ENCODE peak calls at places on chromosomes 5 and 9, in four cellular contexts. One of them, this sample, is unnamed.

GRCh38 chr9:124873664-124874063 is 11.7 kb downstream of the ARPC5L start:
- DNase-seq in K562: no peak
- DNase-seq in H1: no peak
- DNase-seq in GM12878: no peak
- DNase-seq in this sample: no peak

GRCh38 chr9:93467062-93467416 is 13.7 kb upstream of the FAM120AOS start:
- DNase-seq in K562: peak; percentile 29
- DNase-seq in H1: no peak
- DNase-seq in GM12878: no peak
- DNase-seq in this sample: no peak

GRCh38 chr5:53246042-53246836 is 136.7 kb upstream of the MOCS2 start:
- DNase-seq in K562: peak; percentile 32
- DNase-seq in H1: no peak
- DNase-seq in GM12878: no peak
- DNase-seq in this sample: no peak

GRCh38 chr5:26948921-26949320 is 89.5 kb downstream of the CDH9 start:
- DNase-seq in K562: no peak
- DNase-seq in H1: no peak
- DNase-seq in GM12878: no peak
- DNase-seq in this sample: no peak

GRCh38 chr9:93064392-93065124 is 6.1 kb downstream of the SUSD3 start:
- DNase-seq in K562: peak; percentile 36
- DNase-seq in H1: no peak
- DNase-seq in GM12878: peak; percentile 94
- DNase-seq in this sample: no peak

GRCh38 chr5:132663771-132664695 is 6.1 kb downstream of the IL13 start:
- DNase-seq in K562: peak; percentile 55
- DNase-seq in H1: no peak
- DNase-seq in GM12878: peak; percentile 95
- DNase-seq in this sample: no peak

GRCh38 chr5:150122158-150122510 is 33.5 kb downstream of the PDGFRB start:
- DNase-seq in K562: peak; percentile 72
- DNase-seq in H1: no peak
- DNase-seq in GM12878: no peak
- DNase-seq in this sample: no peak

GRCh38 chr9:16484178-16484577 is 386.3 kb downstream of the BNC2 start:
- DNase-seq in K562: no peak
- DNase-seq in H1: no peak
- DNase-seq in GM12878: no peak
- DNase-seq in this sample: no peak

GRCh38 chr5:159022178-159022556 is 77.5 kb downstream of the EBF1 start:
- DNase-seq in K562: no peak
- DNase-seq in H1: no peak
- DNase-seq in GM12878: no peak
- DNase-seq in this sample: no peak

GRCh38 chr9:110814159-110814558 is 145.6 kb downstream of the MUSK start:
- DNase-seq in K562: no peak
- DNase-seq in H1: no peak
- DNase-seq in GM12878: no peak
- DNase-seq in this sample: no peak

GRCh38 chr9:121449786-121450185 is 49.9 kb downstream of the GGTA1 start:
- DNase-seq in K562: no peak
- DNase-seq in H1: no peak
- DNase-seq in GM12878: no peak
- DNase-seq in this sample: no peak

GRCh38 chr9:97985058-97985861 is 2.1 kb downstream of the ANP32B start:
- DNase-seq in K562: no peak
- DNase-seq in H1: no peak
- DNase-seq in GM12878: peak; percentile 9
- DNase-seq in this sample: no peak

GRCh38 chr9:91894023-91894422 is 56.0 kb downstream of the ROR2 start:
- DNase-seq in K562: no peak
- DNase-seq in H1: no peak
- DNase-seq in GM12878: no peak
- DNase-seq in this sample: no peak

GRCh38 chr5:115735108-115735998 is 81.1 kb downstream of the CDO1 start:
- DNase-seq in K562: no peak
- DNase-seq in H1: no peak
- DNase-seq in GM12878: no peak
- DNase-seq in this sample: no peak

GRCh38 chr5:175629231-175629630 is 28.6 kb upstream of the HRH2 start:
- DNase-seq in K562: no peak
- DNase-seq in H1: no peak
- DNase-seq in GM12878: no peak
- DNase-seq in this sample: no peak

GRCh38 chr5:73180561-73180960 is 7.6 kb downstream of the TMEM174 start:
- DNase-seq in K562: no peak
- DNase-seq in H1: no peak
- DNase-seq in GM12878: no peak
- DNase-seq in this sample: no peak

GRCh38 chr5:76709762-76710161 is 6.2 kb upstream of the F2R start:
- DNase-seq in K562: no peak
- DNase-seq in H1: no peak
- DNase-seq in GM12878: no peak
- DNase-seq in this sample: no peak

GRCh38 chr5:42143361-42143760 is 218.3 kb downstream of the FBXO4 start:
- DNase-seq in K562: no peak
- DNase-seq in H1: no peak
- DNase-seq in GM12878: no peak
- DNase-seq in this sample: no peak

GRCh38 chr9:110058304-110058953 is 149.5 kb downstream of the C9orf152 start:
- DNase-seq in K562: no peak
- DNase-seq in H1: peak; percentile 66
- DNase-seq in GM12878: no peak
- DNase-seq in this sample: peak; percentile 67

GRCh38 chr5:123455095-123455494 is 31.9 kb upstream of the CEP120 start:
- DNase-seq in K562: no peak
- DNase-seq in H1: no peak
- DNase-seq in GM12878: no peak
- DNase-seq in this sample: no peak

GRCh38 chr9:12775373-12775962 is 648 bp downstream of the LURAP1L start:
- DNase-seq in K562: peak; percentile 3
- DNase-seq in H1: no peak
- DNase-seq in GM12878: no peak
- DNase-seq in this sample: no peak

GRCh38 chr5:170509323-170509660 is 5.5 kb downstream of the KCNIP1 start:
- DNase-seq in K562: no peak
- DNase-seq in H1: no peak
- DNase-seq in GM12878: no peak
- DNase-seq in this sample: no peak

GRCh38 chr5:88939300-88939699 is 56.3 kb upstream of the MEF2C start:
- DNase-seq in K562: no peak
- DNase-seq in H1: no peak
- DNase-seq in GM12878: no peak
- DNase-seq in this sample: no peak

GRCh38 chr5:161851691-161852299 is 3.9 kb downstream of the GABRA1 start:
- DNase-seq in K562: no peak
- DNase-seq in H1: no peak
- DNase-seq in GM12878: no peak
- DNase-seq in this sample: no peak

GRCh38 chr9:122180633-122181032 is 20.9 kb downstream of the MORN5 start:
- DNase-seq in K562: peak; percentile 58
- DNase-seq in H1: no peak
- DNase-seq in GM12878: no peak
- DNase-seq in this sample: peak; percentile 4

GRCh38 chr9:114694719-114695269 is 12.8 kb upstream of the TEX48 start:
- DNase-seq in K562: no peak
- DNase-seq in H1: no peak
- DNase-seq in GM12878: peak; percentile 60
- DNase-seq in this sample: no peak

GRCh38 chr5:15664961-15665360 is 165.0 kb downstream of the FBXL7 start:
- DNase-seq in K562: no peak
- DNase-seq in H1: no peak
- DNase-seq in GM12878: no peak
- DNase-seq in this sample: no peak

GRCh38 chr9:77488439-77489126 is 159.5 kb downstream of the GNA14 start:
- DNase-seq in K562: no peak
- DNase-seq in H1: no peak
- DNase-seq in GM12878: no peak
- DNase-seq in this sample: peak; percentile 7

DNA sequence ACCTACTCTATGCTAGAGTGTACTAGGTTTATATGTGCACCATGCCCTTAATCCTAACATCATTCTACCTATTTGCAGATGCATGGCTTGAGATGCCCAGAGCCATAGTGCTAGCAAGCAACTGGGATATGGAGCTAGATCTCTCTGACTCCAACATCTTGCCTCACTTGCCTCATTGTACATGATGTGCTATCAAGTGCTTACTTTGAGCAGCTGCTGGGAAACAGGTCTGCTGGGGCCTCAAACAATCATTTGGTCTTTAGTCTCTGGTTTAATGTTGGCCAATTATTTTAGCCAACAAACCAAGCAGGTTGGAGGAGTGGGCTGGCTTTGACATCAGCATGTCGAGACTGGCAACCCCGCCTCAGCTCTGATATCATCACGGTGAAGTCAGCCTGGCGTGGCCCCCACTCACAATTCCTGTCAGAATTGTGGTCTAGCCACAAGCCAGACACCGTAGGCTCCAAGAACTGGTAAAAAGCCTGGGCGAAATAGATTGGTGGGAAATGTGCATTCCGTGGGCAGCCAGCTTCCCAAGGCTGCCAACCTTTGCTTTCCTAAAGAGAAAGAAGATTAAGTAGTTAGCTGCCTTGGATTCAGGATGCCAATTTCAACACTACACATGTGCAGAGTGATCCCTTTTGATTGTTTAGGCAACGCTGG is 21.1 kb upstream of the GAS1 start:
- DNase-seq in K562: no peak
- DNase-seq in H1: no peak
- DNase-seq in GM12878: no peak
- DNase-seq in this sample: no peak
- TF ChIP-seq ATF3 in K562: no peak
- TF ChIP-seq ATF3 in H1: no peak
- TF ChIP-seq ATF3 in GM12878: no peak
- TF ChIP-seq ATF3 in this sample: no peak

GRCh38 chr5:1555808-1556681 is 32.3 kb upstream of the LPCAT1 start:
- DNase-seq in K562: peak; percentile 9
- DNase-seq in H1: no peak
- DNase-seq in GM12878: no peak
- DNase-seq in this sample: no peak

GRCh38 chr5:1558945-1559344 is 35.2 kb upstream of the LPCAT1 start:
- DNase-seq in K562: no peak
- DNase-seq in H1: no peak
- DNase-seq in GM12878: no peak
- DNase-seq in this sample: no peak

GRCh38 chr5:1554410-1554967 is 30.7 kb upstream of the LPCAT1 start:
- DNase-seq in K562: peak; percentile 8
- DNase-seq in H1: no peak
- DNase-seq in GM12878: no peak
- DNase-seq in this sample: no peak

GRCh38 chr5:1555011-1555807 is 31.4 kb upstream of the LPCAT1 start:
- DNase-seq in K562: peak; percentile 8
- DNase-seq in H1: no peak
- DNase-seq in GM12878: no peak
- DNase-seq in this sample: peak; percentile 19

GRCh38 chr5:1557114-1557873 is 33.5 kb upstream of the LPCAT1 start:
- DNase-seq in K562: peak; percentile 7
- DNase-seq in H1: no peak
- DNase-seq in GM12878: no peak
- DNase-seq in this sample: no peak
- TF ChIP-seq EGR1 in K562: no peak
- TF ChIP-seq EGR1 in H1: no peak
- TF ChIP-seq EGR1 in GM12878: no peak
- TF ChIP-seq EGR1 in this sample: no peak

GRCh38 chr5:139413963-139414362 is 10.1 kb upstream of the SPATA24 start:
- DNase-seq in K562: no peak
- DNase-seq in H1: no peak
- DNase-seq in GM12878: no peak
- DNase-seq in this sample: no peak

GRCh38 chr5:139413153-139413552 is 9.3 kb upstream of the SPATA24 start:
- DNase-seq in K562: no peak
- DNase-seq in H1: no peak
- DNase-seq in GM12878: no peak
- DNase-seq in this sample: no peak

GRCh38 chr5:139408191-139408590 is 4.3 kb upstream of the SPATA24 start:
- DNase-seq in K562: no peak
- DNase-seq in H1: no peak
- DNase-seq in GM12878: no peak
- DNase-seq in this sample: no peak

GRCh38 chr5:139410121-139410885 is 6.4 kb upstream of the SPATA24 start:
- DNase-seq in K562: no peak
- DNase-seq in H1: no peak
- DNase-seq in GM12878: no peak
- DNase-seq in this sample: no peak

DNA sequence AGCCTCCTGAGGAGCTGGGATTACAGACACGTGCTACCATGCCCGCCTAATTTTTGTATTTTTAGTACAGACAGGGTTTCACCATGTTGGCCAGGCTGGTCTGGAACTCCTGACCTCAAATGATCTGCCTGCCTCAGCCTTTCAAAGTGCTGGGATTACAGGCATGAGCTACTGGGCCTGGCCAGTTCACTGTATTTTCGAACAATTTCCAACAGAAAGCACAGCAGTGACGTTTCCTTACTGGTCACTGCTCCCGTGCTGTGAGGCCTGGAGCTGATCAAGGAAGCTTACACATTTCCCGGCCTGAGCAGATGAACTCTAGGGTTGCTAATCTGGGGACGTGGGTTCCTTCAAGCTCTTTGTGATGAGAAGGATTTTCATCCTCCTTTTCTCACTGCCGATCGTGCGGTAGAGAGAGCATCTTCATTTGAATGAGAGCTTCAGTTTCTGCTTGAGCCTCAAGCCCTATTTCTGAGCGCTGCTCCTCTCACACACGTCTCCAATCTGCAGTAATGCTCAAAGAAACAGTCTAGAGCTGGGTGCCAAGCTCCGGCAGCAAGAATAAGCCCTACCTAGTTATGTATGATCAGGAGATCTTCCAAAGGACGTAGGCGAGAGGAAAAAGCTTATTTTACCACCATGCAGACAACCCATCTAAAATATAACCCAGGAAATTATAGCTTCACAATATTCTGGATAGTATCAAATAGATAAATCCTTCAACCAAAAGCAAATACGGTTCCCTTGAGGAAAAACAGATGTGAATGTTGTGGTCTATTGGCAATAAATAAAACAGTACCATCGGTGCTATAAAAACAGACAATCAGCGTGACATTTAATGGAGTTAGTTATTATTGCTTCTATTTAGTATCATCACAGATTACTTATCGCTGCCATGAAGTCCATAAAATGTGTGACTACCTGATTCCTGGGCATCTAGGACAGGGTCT is 7.3 kb upstream of the SPATA24 start:
- DNase-seq in K562: no peak
- DNase-seq in H1: no peak
- DNase-seq in GM12878: no peak
- DNase-seq in this sample: no peak
- H3K9ac ChIP-seq in K562: no peak overlapping the region
- H3K9ac ChIP-seq in H1: no peak overlapping the region
- H3K9ac ChIP-seq in GM12878: no peak overlapping the region
- H3K9ac ChIP-seq in this sample: no peak overlapping the region

DNA sequence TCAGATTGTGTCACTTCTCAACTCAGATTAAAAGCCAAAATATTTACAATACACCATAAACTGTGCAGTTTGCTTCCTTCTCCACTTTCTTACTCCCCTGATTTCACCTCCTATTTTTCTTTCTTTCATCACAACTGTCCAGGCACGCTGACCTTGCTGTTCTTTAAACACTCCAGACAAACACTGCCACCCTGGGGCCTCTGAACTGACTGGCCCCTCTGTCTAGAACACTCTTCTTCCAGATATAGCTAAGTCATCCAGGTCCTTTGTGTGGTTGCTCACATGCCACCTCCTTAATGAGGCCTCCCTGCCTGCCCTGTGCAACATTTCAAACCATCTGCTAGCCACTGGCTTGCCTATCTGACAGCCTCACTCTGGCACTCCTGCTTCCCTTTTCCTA is 46.6 kb downstream of the ATG10 start:
- DNase-seq in K562: no peak
- DNase-seq in H1: no peak
- DNase-seq in GM12878: no peak
- DNase-seq in this sample: no peak
- TF ChIP-seq ATF3 in K562: no peak
- TF ChIP-seq ATF3 in H1: no peak
- TF ChIP-seq ATF3 in GM12878: no peak
- TF ChIP-seq ATF3 in this sample: no peak